ENCODE peak calls at places on chromosome 19, in four cellular contexts. Z is MCF 10A, P is cardiac septum, U is hepatic stellate cell. J is an unnamed sample.

GRCh38 chr19:16620018-16620417 is 8.0 kb downstream of the MED26 start:
- DNase-seq in Z (no peak), U (no peak), P (no peak), J (no peak)

GRCh38 chr19:41776700-41777099 is 19.7 kb upstream of the CEACAM3 start:
- DNase-seq in Z (no peak), U (no peak), P (no peak), J (peak; percentile 76)

GRCh38 chr19:54190942-54191670 is at the start of gene TSEN34:
- DNase-seq in Z (peak; percentile 87), U (peak; percentile 78), P (peak; percentile 96), J (peak; percentile 92)

GRCh38 chr19:16527971-16528521 is 14.2 kb downstream of the CHERP start:
- DNase-seq in U (no peak), Z (no peak), P (no peak), J (peak; percentile 25)

GRCh38 chr19:1975081-1975480 is 34.1 kb downstream of the CSNK1G2 start:
- DNase-seq in U (no peak), Z (no peak), P (no peak), J (no peak)

GRCh38 chr19:15769586-15769985 is 17.9 kb upstream of the OR10H5 start:
- DNase-seq in P (no peak), U (no peak), Z (no peak), J (peak; percentile 13)

GRCh38 chr19:12159773-12160414 is 3.0 kb upstream of the ZNF136 start:
- DNase-seq in U (no peak), Z (no peak), P (no peak), J (no peak)

GRCh38 chr19:28553005-28553404 is 659.9 kb downstream of the UQCRFS1 start:
- DNase-seq in U (no peak), P (no peak), Z (no peak), J (no peak)

GRCh38 chr19:49116544-49116943 is 2.4 kb downstream of the LIN7B start:
- DNase-seq in U (no peak), P (no peak), Z (no peak), J (no peak)

GRCh38 chr19:20165971-20166592 is 932 bp upstream of the ZNF486 start:
- DNase-seq in Z (no peak), P (no peak), U (no peak), J (no peak)

GRCh38 chr19:1811942-1812425 is at the start of gene ATP8B3:
- DNase-seq in U (peak; percentile 98), P (no peak), Z (no peak), J (no peak)

GRCh38 chr19:38649305-38650179 is 2.1 kb downstream of the ACTN4 start:
- DNase-seq in Z (peak; percentile 96), P (no peak), U (no peak), J (peak; percentile 80)

GRCh38 chr19:33426621-33427475 is 53.3 kb downstream of the CEBPG start:
- DNase-seq in Z (no peak), U (no peak), P (no peak), J (no peak)

GRCh38 chr19:17328517-17329060 is 6.1 kb downstream of the ANO8 start:
- DNase-seq in Z (no peak), P (no peak), U (no peak), J (no peak)

GRCh38 chr19:50198431-50199253 is 4.8 kb upstream of the MYH14 start:
- DNase-seq in Z (no peak), U (no peak), P (no peak), J (no peak)

GRCh38 chr19:35257113-35257461 is 8.3 kb downstream of the LSR start:
- DNase-seq in Z (no peak), U (no peak), P (peak; percentile 63), J (no peak)

GRCh38 chr19:18849838-18850400 is 18.2 kb downstream of the UPF1 start:
- DNase-seq in U (no peak), P (no peak), Z (no peak), J (no peak)

GRCh38 chr19:12052571-12053169 is at the start of gene ZNF878:
- DNase-seq in P (peak; percentile 92), Z (no peak), U (peak; percentile 91), J (peak; percentile 95)

GRCh38 chr19:39270091-39270871 is 2.1 kb downstream of the IFNL2 start:
- DNase-seq in U (peak; percentile 37), P (no peak), Z (no peak), J (no peak)

GRCh38 chr19:342801-343421 is 1.7 kb downstream of the MIER2 start:
- DNase-seq in P (peak; percentile 84), U (peak; percentile 86), Z (peak; percentile 88), J (peak; percentile 82)

GRCh38 chr19:18428837-18429674 is 8.9 kb downstream of the ISYNA1 start:
- DNase-seq in Z (no peak), U (peak; percentile 94), P (peak; percentile 84), J (no peak)

GRCh38 chr19:32566246-32566830 is 14.7 kb upstream of the PDCD5 start:
- DNase-seq in Z (no peak), U (peak; percentile 46), P (no peak), J (no peak)

GRCh38 chr19:17294051-17294891 is 9.0 kb downstream of the ABHD8 start:
- DNase-seq in U (no peak), Z (peak; percentile 67), P (no peak), J (no peak)

J was measured in PC-3.